ENCODE peak calls at places on chromosomes 16 and 17, in four cellular contexts. E is HFF-Myc, U is brain microvascular endothelial cell, S is foreskin fibroblast. N is an unnamed sample.
A peak's percentile ranks its signal among the peaks of the same experiment; 100 is the strongest.

GRCh38 chr17:10216213-10216982 is 18.0 kb upstream of the GAS7 start:
- DNase-seq in E (no peak), U (no peak), S (no peak), N (no peak)

GRCh38 chr16:13634921-13635320 is 285.0 kb upstream of the ERCC4 start:
- DNase-seq in E (no peak), U (no peak), S (no peak), N (no peak)

GRCh38 chr16:83717308-83717707 is 90.5 kb upstream of the HSBP1 start:
- DNase-seq in E (no peak), U (no peak), S (no peak), N (no peak)

GRCh38 chr17:66829386-66829864 is 5.5 kb upstream of the CACNG5 start:
- DNase-seq in E (peak; percentile 19), U (peak; percentile 58), S (peak; percentile 85), N (peak; percentile 27)

GRCh38 chr16:84844561-84845495 is 25.0 kb downstream of the CRISPLD2 start:
- DNase-seq in E (no peak), U (no peak), S (no peak), N (no peak)

GRCh38 chr17:62675701-62676100 is 48.2 kb downstream of the MRC2 start:
- DNase-seq in E (no peak), U (no peak), S (no peak), N (no peak)

GRCh38 chr17:142102-142661 is 4.8 kb downstream of the SCGB1C2 start:
- DNase-seq in E (no peak), U (peak; percentile 11), S (no peak), N (no peak)

GRCh38 chr16:47392114-47392513 is 68.7 kb downstream of the ITFG1 start:
- DNase-seq in E (no peak), U (peak; percentile 56), S (no peak), N (no peak)

GRCh38 chr17:75096082-75096625 is 8.4 kb downstream of the SLC16A5 start:
- DNase-seq in E (no peak), U (peak; percentile 41), S (peak; percentile 82), N (no peak)

DNA sequence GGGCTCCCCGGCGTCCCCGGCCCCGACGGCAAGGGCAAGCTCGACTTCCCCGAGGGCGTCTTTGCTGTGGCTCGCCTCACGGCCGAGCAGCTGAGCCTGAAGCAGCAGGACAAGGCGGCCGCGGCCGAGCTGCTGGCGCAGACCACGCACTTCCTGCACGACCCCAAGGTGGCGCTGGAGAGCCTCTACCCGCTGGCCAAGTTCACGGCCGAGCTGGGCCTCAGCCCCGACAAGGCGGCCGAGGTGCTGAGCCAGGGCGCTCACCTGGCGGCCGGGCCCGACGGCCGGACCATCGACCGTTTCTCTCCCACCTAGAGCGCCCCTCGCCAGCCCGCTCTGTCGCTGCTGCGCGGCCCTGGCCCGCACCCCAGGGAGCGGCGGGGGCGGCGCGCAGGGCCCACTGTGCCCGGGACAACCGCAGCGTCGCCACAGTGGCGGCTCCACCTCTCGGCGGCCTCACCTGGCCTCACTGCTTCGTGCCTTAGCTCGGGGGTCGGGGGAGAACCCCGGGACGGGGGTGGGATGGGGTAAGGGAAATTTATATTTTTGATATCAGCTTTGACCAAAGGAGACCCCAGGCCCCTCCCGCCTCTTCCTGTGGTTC is 3.7 kb downstream of the HIC1 start:
- DNase-seq in E (no peak), U (peak; percentile 37), S (peak; percentile 67), N (no peak)
- H3K4me3 ChIP-seq in E (peak overlapping the region; percentile 81), U (peak overlapping the region; percentile 70), S (no peak overlapping the region), N (peak overlapping the region; percentile 42)

GRCh38 chr17:7261377-7262191 is 694 bp downstream of the CLDN7 start:
- DNase-seq in E (no peak), U (no peak), S (no peak), N (no peak)
- H3K4me3 ChIP-seq in E (peak overlapping the region; percentile 31), U (peak overlapping the region; percentile 47), S (peak overlapping the region; percentile 40), N (peak overlapping the region; percentile 40)

GRCh38 chr17:50546701-50547034 is 306 bp upstream of the SPATA20 start:
- DNase-seq in E (no peak), U (no peak), S (no peak), N (no peak)
- H3K4me3 ChIP-seq in E (peak overlapping the region; percentile 54), U (peak overlapping the region; percentile 66), S (no peak overlapping the region), N (peak overlapping the region; percentile 52)

GRCh38 chr17:55263565-55264272 is 1.0 kb upstream of the HLF start:
- DNase-seq in E (no peak), U (no peak), S (no peak), N (no peak)
- H3K4me3 ChIP-seq in E (no peak overlapping the region), U (no peak overlapping the region), S (no peak overlapping the region), N (no peak overlapping the region)

DNA sequence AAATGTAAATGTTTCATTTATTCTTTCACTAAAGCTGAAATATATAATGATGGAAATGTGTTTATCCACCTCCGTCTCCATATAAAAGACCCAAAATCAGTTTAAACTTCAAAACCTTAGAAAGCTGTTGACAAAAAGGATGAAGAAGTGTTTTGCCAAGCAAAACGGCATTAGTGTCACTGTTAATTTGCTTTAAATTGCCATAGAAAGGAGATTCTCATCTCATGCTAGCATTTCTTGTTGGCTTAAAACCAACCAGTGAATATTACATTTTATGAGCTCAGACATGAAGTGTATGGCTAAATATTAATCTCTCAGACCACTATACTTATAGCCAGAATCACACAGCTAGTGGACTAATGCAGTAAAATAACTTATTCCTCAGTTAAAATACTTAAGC is 398.8 kb downstream of the KIF2B start:
- DNase-seq in E (no peak), U (no peak), S (no peak), N (no peak)
- H3K4me3 ChIP-seq in E (no peak overlapping the region), U (no peak overlapping the region), S (no peak overlapping the region), N (no peak overlapping the region)

GRCh38 chr17:48529191-48529979 is 1.4 kb downstream of the HOXB1 start:
- DNase-seq in E (no peak), U (no peak), S (no peak), N (no peak)
- H3K4me3 ChIP-seq in E (no peak overlapping the region), U (no peak overlapping the region), S (no peak overlapping the region), N (no peak overlapping the region)

GRCh38 chr16:67720236-67720635 is 1.1 kb upstream of the GFOD2 start:
- DNase-seq in E (no peak), U (no peak), S (peak; percentile 8), N (no peak)
- H3K4me3 ChIP-seq in E (peak overlapping the region; percentile 96), U (no peak overlapping the region), S (peak overlapping the region; percentile 77), N (peak overlapping the region; percentile 87)

DNA sequence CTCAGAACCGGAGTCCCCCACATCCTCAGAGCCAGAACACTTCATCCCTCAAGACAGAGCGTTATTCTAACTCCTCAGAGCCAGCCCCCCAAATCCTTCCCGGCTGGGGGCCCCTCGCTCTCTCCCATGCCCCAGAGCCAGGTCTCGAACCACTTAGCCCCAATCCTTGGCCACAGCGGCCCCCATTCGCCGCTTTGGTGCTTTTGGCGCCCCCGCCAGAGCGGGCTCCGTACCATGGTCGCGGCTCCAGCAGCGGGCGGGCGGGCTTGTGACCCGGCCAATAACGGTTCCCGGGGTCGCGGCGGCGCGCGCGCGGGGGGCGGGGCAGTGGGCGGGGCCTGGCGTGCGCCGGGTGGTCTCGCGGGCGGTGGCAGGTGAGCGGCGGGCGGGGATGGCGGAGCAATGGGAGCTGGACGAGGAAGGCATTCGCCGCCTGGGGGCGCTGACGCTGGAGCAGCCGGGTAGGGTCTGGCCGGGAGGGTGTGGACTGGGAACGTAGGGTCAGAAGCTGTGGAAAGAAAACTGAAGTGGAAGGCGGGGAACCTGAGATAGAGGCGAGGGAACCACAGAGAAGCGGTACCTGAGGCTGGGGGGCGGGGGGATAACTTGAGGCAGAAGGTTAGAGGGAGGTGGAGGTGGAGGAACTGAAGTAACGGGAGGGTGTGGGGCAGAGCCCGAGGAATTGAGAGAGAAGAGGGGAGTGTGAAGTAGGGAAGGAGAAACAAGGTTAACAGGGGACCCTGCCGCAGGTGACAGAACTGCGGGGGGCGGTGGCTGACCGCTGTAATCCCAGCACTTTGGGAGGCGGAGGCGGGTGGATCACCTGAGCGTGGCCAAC is at the start of the genes KCTD19 and LRRC36:
- DNase-seq in E (no peak), U (no peak), S (peak; percentile 56), N (no peak)
- H3K4me3 ChIP-seq in E (peak within 1 kb of the TSS; percentile 44), U (peak within 1 kb of the TSS; percentile 45), S (peak within 1 kb of the TSS; percentile 40), N (peak within 1 kb of the TSS; percentile 53)

GRCh38 chr17:38730526-38731379 is 612 bp downstream of the CISD3 start:
- DNase-seq in E (no peak), U (no peak), S (peak; percentile 87), N (no peak)

GRCh38 chr17:38734235-38734633 is 4.1 kb downstream of the CISD3 start:
- DNase-seq in E (no peak), U (no peak), S (no peak), N (no peak)

GRCh38 chr17:38733315-38734234 is 3.4 kb downstream of the CISD3 start:
- DNase-seq in E (no peak), U (no peak), S (no peak), N (no peak)

GRCh38 chr17:38731526-38732294 is 1.6 kb downstream of the CISD3 start:
- DNase-seq in E (no peak), U (no peak), S (no peak), N (no peak)

DNA sequence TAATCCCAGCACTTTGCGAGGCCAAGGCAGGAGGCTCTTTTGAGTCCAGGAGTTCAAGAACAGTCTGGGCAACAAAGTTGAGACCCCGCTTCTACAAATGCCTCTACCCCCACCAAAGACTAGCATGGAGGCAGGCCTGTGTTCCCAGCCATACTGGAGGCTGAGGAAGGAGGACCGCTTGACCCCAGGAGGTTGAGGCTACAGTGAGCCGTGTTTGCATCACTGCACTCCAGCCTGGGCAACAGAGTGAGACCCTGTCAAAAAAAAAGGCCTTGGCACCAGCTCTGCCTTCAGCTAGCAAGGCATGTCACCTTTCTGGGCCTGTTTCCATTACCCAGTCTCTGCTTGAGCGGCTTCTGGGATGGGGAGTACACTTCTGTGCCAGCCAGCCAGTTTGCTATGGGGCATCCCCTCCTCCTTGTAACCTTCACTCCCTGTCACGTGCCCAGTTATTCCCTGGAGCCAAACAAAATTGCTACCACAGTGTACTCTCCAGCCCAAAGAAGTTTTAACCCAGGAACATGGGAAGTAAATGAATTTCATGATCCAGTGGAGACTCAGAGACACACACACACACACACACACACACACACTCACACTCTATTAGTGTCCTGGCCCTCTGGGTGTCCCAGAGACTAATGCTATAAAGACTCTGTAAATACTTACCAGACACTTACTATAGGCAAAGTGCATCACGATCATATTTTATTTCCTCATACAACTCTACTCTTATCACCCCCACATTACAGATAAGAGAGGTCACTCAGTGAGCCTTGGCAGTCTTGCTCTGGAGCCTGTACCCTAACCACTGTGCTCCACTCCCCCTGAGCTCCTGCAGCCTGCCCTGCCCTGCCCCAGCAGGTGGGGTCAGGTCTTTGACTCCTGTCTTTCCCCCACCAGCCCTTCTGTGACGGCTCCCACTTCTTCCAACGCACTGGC is 2.5 kb downstream of the CISD3 start:
- DNase-seq in E (no peak), U (no peak), S (no peak), N (no peak)
- H3K4me3 ChIP-seq in E (peak overlapping the region; percentile 83), U (no peak overlapping the region), S (no peak overlapping the region), N (no peak overlapping the region)

GRCh38 chr17:8680850-8681174 is 50.3 kb upstream of the MYH10 start:
- DNase-seq in E (no peak), U (no peak), S (no peak), N (no peak)
- H3K4me3 ChIP-seq in E (no peak overlapping the region), U (no peak overlapping the region), S (no peak overlapping the region), N (no peak overlapping the region)

N was measured in skeletal muscle cell.